ENCODE peak calls at places on chromosomes 16 and 17, in four cellular contexts. U is K562, B is WTC11, A is HepG2. Y is an unnamed sample.

GRCh38 chr17:38528101-38528500 is 77.7 kb downstream of the SRCIN1 start:
- DNase-seq in U (no peak), A (no peak), B (no peak), Y (no peak)

GRCh38 chr16:81866820-81867440 is 87.8 kb downstream of the PLCG2 start:
- DNase-seq in U (no peak), B (no peak), A (no peak), Y (no peak)

GRCh38 chr16:23392223-23392600 is 60.8 kb downstream of the COG7 start:
- DNase-seq in B (no peak), U (no peak), A (no peak), Y (no peak)

GRCh38 chr16:52251495-52251894 is 295.4 kb downstream of the TOX3 start:
- DNase-seq in A (no peak), U (no peak), B (no peak), Y (no peak)

GRCh38 chr16:79381552-79382042 is 218.9 kb downstream of the MAF start:
- DNase-seq in U (no peak), B (no peak), A (no peak), Y (no peak)

GRCh38 chr16:88835818-88836217 is 20.9 kb downstream of the GALNS start:
- DNase-seq in A (no peak), U (no peak), B (no peak), Y (no peak)

GRCh38 chr17:67139289-67139688 is 94.9 kb downstream of the CACNG1 start:
- DNase-seq in U (no peak), A (no peak), B (no peak), Y (no peak)

GRCh38 chr16:53999841-54000240 is 286.7 kb downstream of the IRX3 start:
- DNase-seq in A (no peak), B (no peak), U (no peak), Y (no peak)

GRCh38 chr17:55417411-55418268 is 4.0 kb downstream of the MMD start:
- DNase-seq in U (no peak), A (no peak), B (no peak), Y (no peak)

GRCh38 chr17:72378414-72379395 is 257.9 kb downstream of the SOX9 start:
- DNase-seq in B (no peak), U (no peak), A (no peak), Y (no peak)

GRCh38 chr17:50397111-50397918 is at the start of gene LRRC59:
- DNase-seq in U (peak), B (peak), A (peak), Y (peak)

GRCh38 chr16:70692481-70693203 is 6.8 kb upstream of the MTSS2 start:
- DNase-seq in A (peak), U (no peak), B (no peak), Y (no peak)

GRCh38 chr16:68893710-68894705 is 50.7 kb downstream of the TANGO6 start:
- DNase-seq in U (no peak), A (peak), B (peak), Y (peak)

GRCh38 chr16:74169687-74170522 is 126.7 kb upstream of the PSMD7 start:
- DNase-seq in U (no peak), A (no peak), B (no peak), Y (no peak)

GRCh38 chr17:62062936-62063335 is 2.1 kb downstream of the MED13 start:
- DNase-seq in U (no peak), B (no peak), A (no peak), Y (no peak)

GRCh38 chr16:27245276-27246231 is 23.0 kb downstream of the NSMCE1 start:
- DNase-seq in U (peak), B (no peak), A (no peak), Y (no peak)

GRCh38 chr16:69166946-69167930 is 19.7 kb upstream of the SNTB2 start:
- DNase-seq in A (no peak), U (no peak), B (no peak), Y (no peak)

GRCh38 chr16:89345663-89346150 is 128.2 kb downstream of the ZNF778 start:
- DNase-seq in U (no peak), A (peak), B (no peak), Y (no peak)

GRCh38 chr16:87543436-87544191 is 50.8 kb upstream of the ZCCHC14 start:
- DNase-seq in B (no peak), U (no peak), A (no peak), Y (no peak)

GRCh38 chr16:26645629-26646028 is 421.1 kb upstream of the C16orf82 start:
- DNase-seq in A (no peak), B (peak), U (peak), Y (peak)

GRCh38 chr17:79849953-79850352 is 10.7 kb upstream of the CBX4 start:
- DNase-seq in U (no peak), B (no peak), A (peak), Y (no peak)
- TF ChIP-seq ELF4 in U (no peak), B (no peak), A (no peak), Y (no peak)

DNA sequence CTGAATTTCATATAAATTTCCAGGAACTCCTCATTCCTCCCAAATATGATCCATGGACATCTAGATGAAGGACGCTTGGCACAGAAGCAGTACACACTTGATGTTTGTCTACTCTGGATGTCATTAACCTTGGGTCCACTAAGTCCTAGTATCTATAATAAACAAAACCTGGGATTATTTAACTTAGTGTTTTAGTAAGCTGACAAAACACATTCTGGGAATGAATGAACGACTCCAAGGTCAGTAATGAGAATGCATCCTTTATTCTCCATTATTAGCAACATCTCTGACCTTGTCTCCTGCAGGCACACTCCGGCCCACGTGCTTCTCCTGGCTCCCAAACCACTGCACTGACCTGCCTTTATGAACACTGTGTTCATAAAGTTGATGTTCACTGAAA is 24.1 kb upstream of the CDYL2 start:
- DNase-seq in B (no peak), U (no peak), A (peak), Y (no peak)
- TF ChIP-seq ELF4 in B (no peak), U (no peak), A (no peak), Y (no peak)

GRCh38 chr17:48871551-48872351 is 20.8 kb upstream of the ATP5MC1 start:
- DNase-seq in B (no peak), U (peak), A (peak), Y (no peak)
- TF ChIP-seq ELF4 in B (no peak), U (no peak), A (peak), Y (no peak)

GRCh38 chr17:75308732-75309629 is 19.7 kb upstream of the SLC25A19 start:
- DNase-seq in B (no peak), U (no peak), A (peak), Y (no peak)
- TF ChIP-seq ELF4 in B (no peak), U (no peak), A (no peak), Y (no peak)

DNA sequence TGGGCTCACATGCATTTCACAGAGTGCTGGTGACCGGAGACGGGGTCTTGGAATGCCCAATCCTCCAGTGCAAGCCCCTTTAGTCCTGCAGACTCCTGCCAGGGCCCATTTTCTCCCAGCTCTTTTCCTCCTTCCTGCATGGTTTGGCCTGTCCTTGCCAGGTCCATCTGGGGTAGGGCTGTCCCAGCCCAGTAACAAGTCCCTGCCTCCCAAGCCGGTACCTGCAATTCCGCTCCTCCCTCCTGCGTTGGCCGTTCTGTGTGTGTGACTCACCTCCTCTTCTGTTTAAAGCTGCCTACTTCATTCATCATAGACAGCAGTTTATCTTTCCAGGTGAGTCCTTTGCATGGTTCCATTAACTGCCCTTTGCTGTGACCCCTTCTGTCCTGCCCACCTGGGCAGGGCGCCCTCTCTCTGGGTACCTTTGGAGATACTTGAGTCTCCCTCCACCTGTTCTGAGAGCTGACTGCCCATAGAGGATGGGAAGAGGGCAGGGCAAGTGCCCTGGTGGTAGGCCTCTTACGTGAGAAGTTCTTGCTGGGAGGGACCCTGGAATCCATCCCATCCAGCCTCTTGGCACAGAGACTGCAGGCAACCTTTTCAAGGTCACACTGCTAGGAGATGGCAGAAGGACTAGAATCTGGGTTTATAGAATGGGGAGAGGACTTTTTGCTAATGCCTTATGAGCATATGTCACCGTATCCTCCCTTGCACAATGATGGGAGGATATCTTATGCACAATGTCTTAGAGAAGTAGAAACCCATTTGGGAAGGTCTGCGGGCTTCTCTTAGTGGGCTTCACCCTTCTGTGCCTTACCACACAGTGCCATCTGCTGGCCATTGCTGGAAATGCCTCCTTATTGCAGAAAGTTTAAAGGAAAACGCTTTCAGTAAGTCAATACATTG is 29.7 kb upstream of the LGALS9 start:
- DNase-seq in B (peak), U (peak), A (peak), Y (peak)
- TF ChIP-seq ELF4 in B (no peak), U (no peak), A (no peak), Y (no peak)

GRCh38 chr17:49013311-49014205 is 16.4 kb downstream of the IGF2BP1 start:
- DNase-seq in B (peak), U (peak), A (no peak), Y (no peak)

GRCh38 chr17:49015179-49015923 is 18.2 kb downstream of the IGF2BP1 start:
- DNase-seq in B (no peak), A (no peak), U (no peak), Y (no peak)

GRCh38 chr17:49018116-49018612 is 21.0 kb downstream of the IGF2BP1 start:
- DNase-seq in U (no peak), A (no peak), B (no peak), Y (no peak)

GRCh38 chr17:49016775-49017463 is 19.7 kb downstream of the IGF2BP1 start:
- DNase-seq in U (no peak), A (no peak), B (no peak), Y (no peak)

GRCh38 chr17:49015924-49016774 is 19.0 kb downstream of the IGF2BP1 start:
- DNase-seq in B (no peak), A (no peak), U (no peak), Y (no peak)
- TF ChIP-seq ELF4 in B (no peak), A (no peak), U (no peak), Y (no peak)

GRCh38 chr17:82003411-82004381 is 19.0 kb downstream of the CENPX start:
- DNase-seq in A (peak), B (no peak), U (no peak), Y (no peak)
- TF ChIP-seq ELF4 in A (no peak), B (no peak), U (no peak), Y (no peak)

GRCh38 chr17:45137561-45138305 is 2.2 kb downstream of the ACBD4 start:
- DNase-seq in U (no peak), B (no peak), A (no peak), Y (no peak)
- TF ChIP-seq ELF4 in U (no peak), B (no peak), A (no peak), Y (no peak)

GRCh38 chr17:46859996-46860395 is 8.6 kb downstream of the WNT9B start:
- DNase-seq in B (no peak), U (no peak), A (no peak), Y (no peak)
- TF ChIP-seq ELF4 in B (no peak), U (no peak), A (no peak), Y (no peak)